ENCODE peak calls at places on chromosomes 12 and 14, in seven cellular contexts. V, L, S, W, O, R and Y are unnamed samples.

GRCh38 chr12:109741286-109741969 is 27.8 kb downstream of the FAM222A start:
- DNase-seq in V (no peak), L (no peak), S (no peak), W (no peak), O (no peak), R (peak; percentile 34), Y (no peak)

GRCh38 chr12:65649126-65649525 is 175.2 kb upstream of the HMGA2 start:
- DNase-seq in V (no peak), L (no peak), S (peak; percentile 72), W (no peak), O (no peak), R (no peak), Y (peak; percentile 98)

GRCh38 chr12:24600996-24601395 is 347.9 kb downstream of the BCAT1 start:
- DNase-seq in V (no peak), L (no peak), S (no peak), W (no peak), O (no peak), R (no peak), Y (peak; percentile 90)

GRCh38 chr12:92927055-92927435 is 2.0 kb downstream of the EEA1 start:
- DNase-seq in V (no peak), L (no peak), S (no peak), W (peak; percentile 38), O (peak; percentile 19), R (no peak), Y (peak; percentile 41)

GRCh38 chr12:20602671-20603402 is 92.3 kb upstream of the SLCO1C1 start:
- DNase-seq in V (no peak), L (no peak), S (peak; percentile 18), W (no peak), O (no peak), R (no peak), Y (peak; percentile 77)

GRCh38 chr12:113186033-113186365 is 478 bp downstream of the RITA1 start:
- DNase-seq in V (no peak), L (no peak), S (no peak), W (no peak), O (peak; percentile 41), R (no peak), Y (no peak)

GRCh38 chr12:94689646-94690036 is 39.3 kb upstream of the TMCC3 start:
- DNase-seq in V (no peak), L (no peak), S (no peak), W (no peak), O (no peak), R (no peak), Y (no peak)

GRCh38 chr12:16352481-16352880 is 5.0 kb downstream of the MGST1 start:
- DNase-seq in V (no peak), L (no peak), S (no peak), W (peak; percentile 31), O (no peak), R (no peak), Y (no peak)

GRCh38 chr12:98699568-98699967 is 54.5 kb downstream of the APAF1 start:
- DNase-seq in V (no peak), L (no peak), S (no peak), W (no peak), O (no peak), R (no peak), Y (no peak)

GRCh38 chr12:50633950-50634349 is 129.2 kb downstream of the DIP2B start:
- DNase-seq in V (no peak), L (no peak), S (no peak), W (no peak), O (no peak), R (no peak), Y (no peak)

DNA sequence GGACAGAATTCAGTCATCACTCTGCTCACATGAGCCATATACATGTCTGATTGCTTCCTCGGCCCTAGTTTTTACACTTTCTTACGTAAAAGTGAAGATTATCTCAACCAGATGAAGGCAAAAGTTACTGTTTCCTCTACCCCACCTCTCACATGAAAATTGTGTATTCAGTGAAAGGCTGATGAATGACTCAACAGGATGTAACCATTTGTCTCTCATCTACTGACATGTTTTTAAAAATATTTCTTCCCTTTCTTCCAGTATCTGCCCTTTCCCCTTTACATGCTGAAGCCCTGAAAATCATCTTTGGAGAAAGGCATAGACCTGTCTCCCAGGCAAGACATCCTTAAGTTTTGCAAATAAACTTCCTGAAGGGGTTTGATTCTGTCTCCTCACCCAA is 890.0 kb downstream of the GALC start:
- DNase-seq in V (no peak), L (no peak), S (no peak), W (no peak), O (peak; percentile 14), R (no peak), Y (no peak)
- H3K4me1 ChIP-seq in V (no peaks in the 10 kb centered on the region), L (no peaks in the 10 kb centered on the region), S (no peaks in the 10 kb centered on the region), W (no peaks in the 10 kb centered on the region), O (no peaks in the 10 kb centered on the region), R (no peaks in the 10 kb centered on the region), Y (no peaks in the 10 kb centered on the region)

DNA sequence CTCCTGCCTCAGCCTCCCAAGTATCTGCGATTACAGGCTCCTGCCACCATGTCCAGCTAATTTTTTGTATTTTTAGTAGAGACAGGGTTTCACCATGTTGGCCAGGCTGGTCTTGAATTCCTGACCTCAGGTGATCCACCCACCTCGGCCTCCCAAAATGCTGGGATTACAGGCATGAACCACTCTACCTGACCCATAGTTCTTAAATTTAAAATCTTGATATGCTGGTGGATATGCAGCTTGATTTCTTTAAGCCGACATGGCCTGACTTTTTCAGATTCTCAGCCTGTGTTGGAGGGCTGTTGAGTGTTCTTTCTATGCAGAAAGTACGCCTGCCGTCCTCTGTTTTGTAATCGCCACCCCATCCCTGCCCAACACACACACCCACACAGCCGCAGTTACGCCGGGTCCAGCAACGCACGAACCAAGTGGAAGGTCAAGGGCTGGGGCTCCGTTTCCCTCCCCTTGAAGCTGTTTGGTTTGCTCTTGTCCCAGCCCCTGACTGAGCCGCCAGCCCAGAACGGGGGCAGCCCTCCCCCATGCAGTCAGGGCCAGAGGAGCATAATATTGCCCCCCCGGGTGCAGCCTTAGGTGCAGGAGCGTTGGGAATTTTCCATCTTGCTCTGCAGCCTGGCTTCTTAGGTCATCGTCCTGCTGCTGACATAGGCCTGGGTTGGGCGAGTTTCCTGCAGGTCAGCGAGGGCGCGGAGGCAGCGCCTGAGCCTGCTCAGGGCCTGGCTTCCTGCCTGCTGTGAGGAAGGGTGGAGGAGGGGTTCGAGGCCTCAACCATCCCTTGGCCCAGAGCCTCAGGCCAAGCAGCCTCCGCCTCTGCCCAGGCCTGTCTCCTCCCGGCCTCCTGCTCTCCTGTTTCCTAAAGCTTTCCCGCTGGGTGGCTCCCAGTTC is 44.2 kb downstream of the PSMA6 start:
- DNase-seq in V (peak; percentile 59), L (peak; percentile 79), S (peak; percentile 89), W (peak; percentile 32), O (peak; percentile 83), R (peak; percentile 95), Y (peak; percentile 86)
- H3K4me1 ChIP-seq in V (peaks cover 5% of the 10 kb centered on the region), L (peaks cover 34% of the 10 kb centered on the region), S (peaks cover 84% of the 10 kb centered on the region), W (peaks cover 29% of the 10 kb centered on the region), O (peaks cover 61% of the 10 kb centered on the region), R (peaks cover 59% of the 10 kb centered on the region), Y (peaks cover 36% of the 10 kb centered on the region)

GRCh38 chr12:102351326-102351725 is 129.0 kb downstream of the IGF1 start:
- DNase-seq in V (no peak), L (peak; percentile 11), S (no peak), W (no peak), O (no peak), R (no peak), Y (no peak)
- H3K4me1 ChIP-seq in V (no peaks in the 10 kb centered on the region), L (peaks cover 45% of the 10 kb centered on the region), S (no peaks in the 10 kb centered on the region), W (no peaks in the 10 kb centered on the region), O (no peaks in the 10 kb centered on the region), R (no peaks in the 10 kb centered on the region), Y (no peaks in the 10 kb centered on the region)

GRCh38 chr12:46364777-46365580 is 7.6 kb downstream of the SLC38A2 start:
- DNase-seq in V (no peak), L (peak; percentile 38), S (no peak), W (no peak), O (peak; percentile 42), R (no peak), Y (peak; percentile 72)
- H3K4me1 ChIP-seq in V (peaks cover 20% of the 10 kb centered on the region), L (peaks cover 88% of the 10 kb centered on the region), S (peaks cover 97% of the 10 kb centered on the region), W (peaks cover 25% of the 10 kb centered on the region), O (peaks cover 55% of the 10 kb centered on the region), R (peaks cover 53% of the 10 kb centered on the region), Y (peaks cover 62% of the 10 kb centered on the region)

GRCh38 chr14:68341765-68342212 is 451.1 kb downstream of the ZFP36L1 start:
- DNase-seq in V (no peak), L (no peak), S (no peak), W (no peak), O (no peak), R (no peak), Y (no peak)

GRCh38 chr14:68337279-68337678 is 455.6 kb downstream of the ZFP36L1 start:
- DNase-seq in V (no peak), L (no peak), S (no peak), W (no peak), O (no peak), R (no peak), Y (no peak)

GRCh38 chr14:68343534-68344093 is 449.3 kb downstream of the ZFP36L1 start:
- DNase-seq in V (no peak), L (no peak), S (no peak), W (no peak), O (no peak), R (no peak), Y (no peak)

GRCh38 chr14:68342216-68342615 is 450.7 kb downstream of the ZFP36L1 start:
- DNase-seq in V (no peak), L (no peak), S (no peak), W (no peak), O (no peak), R (no peak), Y (no peak)

GRCh38 chr14:68340262-68340661 is 452.6 kb downstream of the ZFP36L1 start:
- DNase-seq in V (no peak), L (no peak), S (no peak), W (no peak), O (no peak), R (no peak), Y (no peak)
- H3K4me1 ChIP-seq in V (no peaks in the 10 kb centered on the region), L (no peaks in the 10 kb centered on the region), S (no peaks in the 10 kb centered on the region), W (peaks cover 29% of the 10 kb centered on the region), O (peaks cover 9% of the 10 kb centered on the region), R (no peaks in the 10 kb centered on the region), Y (no peaks in the 10 kb centered on the region)